ENCODE peak calls at places on chromosome 17, in five cellular contexts. One of them, this sample, is unnamed.

GRCh38 chr17:68429881-68430280 is 27.4 kb downstream of the WIPI1 start:
- DNase-seq in tibial nerve: no peak
- DNase-seq in A549: no peak
- DNase-seq in stomach: no peak
- DNase-seq in endothelial cell of umbilical vein: no peak
- DNase-seq in this sample: no peak

GRCh38 chr17:42682400-42683384 is at the start of gene CNTNAP1:
- DNase-seq in tibial nerve: no peak
- DNase-seq in A549: peak; percentile 77
- DNase-seq in stomach: peak; percentile 51
- DNase-seq in endothelial cell of umbilical vein: peak; percentile 74
- DNase-seq in this sample: peak; percentile 76

GRCh38 chr17:32350662-32351418 is 883 bp downstream of the ZNF207 start:
- DNase-seq in tibial nerve: peak; percentile 40
- DNase-seq in A549: no peak
- DNase-seq in stomach: peak; percentile 47
- DNase-seq in endothelial cell of umbilical vein: peak; percentile 71
- DNase-seq in this sample: peak; percentile 82

GRCh38 chr17:17325816-17326215 is 22.6 kb downstream of the NT5M start:
- DNase-seq in tibial nerve: no peak
- DNase-seq in A549: no peak
- DNase-seq in stomach: no peak
- DNase-seq in endothelial cell of umbilical vein: no peak
- DNase-seq in this sample: no peak

GRCh38 chr17:43367588-43368242 is 31.1 kb upstream of the ARL4D start:
- DNase-seq in tibial nerve: no peak
- DNase-seq in A549: peak; percentile 90
- DNase-seq in stomach: no peak
- DNase-seq in endothelial cell of umbilical vein: no peak
- DNase-seq in this sample: peak; percentile 89

GRCh38 chr17:77959926-77960521 is 1.5 kb downstream of the TNRC6C start:
- DNase-seq in tibial nerve: no peak
- DNase-seq in A549: no peak
- DNase-seq in stomach: no peak
- DNase-seq in endothelial cell of umbilical vein: peak; percentile 67
- DNase-seq in this sample: no peak

GRCh38 chr17:55731586-55732250 is 9.1 kb upstream of the TMEM100 start:
- DNase-seq in tibial nerve: peak; percentile 56
- DNase-seq in A549: no peak
- DNase-seq in stomach: no peak
- DNase-seq in endothelial cell of umbilical vein: no peak
- DNase-seq in this sample: no peak

GRCh38 chr17:1040216-1040600 is 43.3 kb downstream of the TIMM22 start:
- DNase-seq in tibial nerve: peak; percentile 32
- DNase-seq in A549: no peak
- DNase-seq in stomach: no peak
- DNase-seq in endothelial cell of umbilical vein: no peak
- DNase-seq in this sample: no peak

GRCh38 chr17:18217412-18218015 is 7.9 kb upstream of the LLGL1 start:
- DNase-seq in tibial nerve: peak; percentile 86
- DNase-seq in A549: peak; percentile 97
- DNase-seq in stomach: peak; percentile 82
- DNase-seq in endothelial cell of umbilical vein: peak; percentile 63
- DNase-seq in this sample: peak; percentile 86

GRCh38 chr17:81980122-81980521 is 2.7 kb downstream of the ASPSCR1 start:
- DNase-seq in tibial nerve: no peak
- DNase-seq in A549: no peak
- DNase-seq in stomach: no peak
- DNase-seq in endothelial cell of umbilical vein: no peak
- DNase-seq in this sample: no peak

GRCh38 chr17:74442670-74443515 is 11.0 kb downstream of the GPRC5C start:
- DNase-seq in tibial nerve: peak; percentile 90
- DNase-seq in A549: no peak
- DNase-seq in stomach: peak; percentile 95
- DNase-seq in endothelial cell of umbilical vein: no peak
- DNase-seq in this sample: peak; percentile 86

GRCh38 chr17:27848941-27849340 is 44.2 kb downstream of the LYRM9 start:
- DNase-seq in tibial nerve: no peak
- DNase-seq in A549: no peak
- DNase-seq in stomach: no peak
- DNase-seq in endothelial cell of umbilical vein: no peak
- DNase-seq in this sample: no peak

GRCh38 chr17:67521773-67522069 is 144.6 kb downstream of the PITPNC1 start:
- DNase-seq in tibial nerve: no peak
- DNase-seq in A549: no peak
- DNase-seq in stomach: no peak
- DNase-seq in endothelial cell of umbilical vein: no peak
- DNase-seq in this sample: no peak

GRCh38 chr17:2400474-2400866 is 390 bp downstream of the MNT start:
- DNase-seq in tibial nerve: no peak
- DNase-seq in A549: no peak
- DNase-seq in stomach: peak; percentile 54
- DNase-seq in endothelial cell of umbilical vein: peak; percentile 51
- DNase-seq in this sample: peak; percentile 70

GRCh38 chr17:55580596-55581133 is 69.4 kb upstream of the SMIM36 start:
- DNase-seq in tibial nerve: no peak
- DNase-seq in A549: no peak
- DNase-seq in stomach: no peak
- DNase-seq in endothelial cell of umbilical vein: peak; percentile 24
- DNase-seq in this sample: no peak

GRCh38 chr17:47119746-47120520 is 69.2 kb downstream of the CDC27 start:
- DNase-seq in tibial nerve: no peak
- DNase-seq in A549: no peak
- DNase-seq in stomach: no peak
- DNase-seq in endothelial cell of umbilical vein: no peak
- DNase-seq in this sample: no peak

GRCh38 chr17:14245002-14245401 is 8.3 kb upstream of the CDRT15 start:
- DNase-seq in tibial nerve: no peak
- DNase-seq in A549: no peak
- DNase-seq in stomach: no peak
- DNase-seq in endothelial cell of umbilical vein: no peak
- DNase-seq in this sample: no peak

GRCh38 chr17:19336938-19337711 is 25.4 kb downstream of the B9D1 start:
- DNase-seq in tibial nerve: no peak
- DNase-seq in A549: no peak
- DNase-seq in stomach: peak; percentile 61
- DNase-seq in endothelial cell of umbilical vein: no peak
- DNase-seq in this sample: no peak

DNA sequence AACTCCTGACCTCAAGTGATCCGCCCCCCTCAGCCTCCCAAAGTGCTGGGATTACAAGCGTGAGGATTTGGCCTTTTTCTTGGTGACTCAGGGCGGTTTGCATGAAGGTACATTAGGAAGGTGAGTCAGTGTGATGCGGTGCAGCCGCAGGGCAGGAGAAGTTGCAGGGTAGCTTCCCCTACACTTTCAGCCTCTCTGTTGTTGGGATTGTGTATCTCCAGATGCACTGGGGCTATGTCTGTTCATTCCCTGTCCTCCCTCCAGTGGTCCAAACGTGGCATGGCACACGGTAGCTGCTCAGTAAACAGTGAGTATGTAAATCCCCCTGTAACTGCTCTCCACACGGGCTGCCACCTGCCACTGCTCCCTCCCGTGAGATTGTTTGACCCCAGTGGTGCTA is 109.1 kb upstream of the CDC42EP4 start:
- DNase-seq in tibial nerve: no peak
- DNase-seq in A549: peak; percentile 86
- DNase-seq in stomach: no peak
- DNase-seq in endothelial cell of umbilical vein: no peak
- DNase-seq in this sample: peak; percentile 41
- TF ChIP-seq CTCF in tibial nerve: no peak
- TF ChIP-seq CTCF in A549: peak; percentile 16
- TF ChIP-seq CTCF in stomach: no peak
- TF ChIP-seq CTCF in endothelial cell of umbilical vein: no peak
- TF ChIP-seq CTCF in this sample: peak; percentile 24

GRCh38 chr17:57536289-57536688 is 208.8 kb downstream of the CCDC182 start:
- DNase-seq in tibial nerve: no peak
- DNase-seq in A549: no peak
- DNase-seq in stomach: no peak
- DNase-seq in endothelial cell of umbilical vein: no peak
- DNase-seq in this sample: no peak

GRCh38 chr17:57539528-57540301 is 205.4 kb downstream of the CCDC182 start:
- DNase-seq in tibial nerve: no peak
- DNase-seq in A549: no peak
- DNase-seq in stomach: no peak
- DNase-seq in endothelial cell of umbilical vein: no peak
- DNase-seq in this sample: no peak

GRCh38 chr17:57536789-57537523 is 208.1 kb downstream of the CCDC182 start:
- DNase-seq in tibial nerve: no peak
- DNase-seq in A549: no peak
- DNase-seq in stomach: no peak
- DNase-seq in endothelial cell of umbilical vein: no peak
- DNase-seq in this sample: no peak

GRCh38 chr17:57538730-57539456 is 206.2 kb downstream of the CCDC182 start:
- DNase-seq in tibial nerve: no peak
- DNase-seq in A549: no peak
- DNase-seq in stomach: no peak
- DNase-seq in endothelial cell of umbilical vein: no peak
- DNase-seq in this sample: no peak

DNA sequence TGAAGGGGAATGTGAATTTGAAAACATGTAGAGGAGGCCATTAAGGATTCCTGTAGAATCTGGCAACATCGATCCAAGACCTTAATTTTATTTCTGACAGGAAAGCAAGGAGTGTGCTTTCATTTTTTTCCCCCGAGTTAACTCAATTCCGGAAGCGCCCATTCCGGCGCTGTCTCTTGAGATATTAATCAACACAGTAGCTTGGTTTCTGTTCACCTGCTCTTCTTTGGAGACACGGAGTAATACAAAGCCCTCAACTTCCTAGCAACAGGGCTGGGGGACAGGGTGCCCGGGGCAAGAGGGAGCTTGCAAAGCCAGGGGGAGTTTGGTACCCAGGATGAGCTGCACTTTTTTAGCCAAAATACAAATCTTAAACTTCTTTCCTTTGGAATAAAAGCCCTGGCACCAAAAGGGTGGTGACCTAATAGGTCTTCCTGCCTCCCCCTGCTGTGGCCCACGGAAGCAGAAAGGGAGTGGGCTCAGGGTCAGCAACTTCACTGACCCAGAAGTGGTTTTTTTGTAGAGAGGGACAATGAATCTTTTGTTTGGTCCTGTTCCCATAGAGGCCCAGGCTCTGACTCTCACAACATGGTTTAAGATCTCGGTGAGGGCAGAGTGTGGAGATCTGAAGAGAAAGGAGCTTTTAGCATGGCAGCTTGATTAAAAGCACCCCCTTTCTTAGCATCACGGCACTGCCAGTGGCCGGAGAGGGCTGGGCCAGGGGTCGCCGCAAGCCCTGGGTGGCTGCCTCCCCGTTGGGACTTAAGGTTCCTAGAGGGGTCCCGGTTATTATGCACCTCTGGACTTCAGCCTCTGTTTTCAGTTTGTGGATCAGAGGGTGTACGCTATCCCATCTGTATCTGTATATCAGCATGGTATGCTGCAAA is 207.3 kb downstream of the CCDC182 start:
- DNase-seq in tibial nerve: no peak
- DNase-seq in A549: no peak
- DNase-seq in stomach: no peak
- DNase-seq in endothelial cell of umbilical vein: peak; percentile 13
- DNase-seq in this sample: no peak
- H3K4me3 ChIP-seq in tibial nerve: no peak overlapping the region
- H3K4me3 ChIP-seq in A549: no peak overlapping the region
- H3K4me3 ChIP-seq in stomach: no peak overlapping the region
- H3K4me3 ChIP-seq in endothelial cell of umbilical vein: no peak overlapping the region
- H3K4me3 ChIP-seq in this sample: no peak overlapping the region

DNA sequence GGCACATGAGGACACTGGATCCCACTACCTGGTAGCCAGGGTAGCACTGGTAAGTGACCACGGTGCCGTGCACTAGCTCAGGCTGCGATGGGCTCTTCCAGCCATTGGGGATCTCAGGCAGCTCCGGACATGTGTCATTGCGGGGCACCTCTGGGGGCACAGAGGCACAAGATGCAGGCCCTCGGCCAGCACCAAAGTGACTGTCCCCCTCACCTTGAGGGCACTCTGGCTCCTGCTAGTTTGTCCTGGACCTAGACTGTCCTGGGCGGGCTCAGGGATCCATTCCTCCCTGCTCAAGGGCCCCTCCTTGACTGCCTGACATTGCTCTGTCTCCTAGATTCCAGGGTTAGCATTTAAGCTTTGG is 6.7 kb upstream of the PHF12 start:
- DNase-seq in tibial nerve: no peak
- DNase-seq in A549: no peak
- DNase-seq in stomach: no peak
- DNase-seq in endothelial cell of umbilical vein: no peak
- DNase-seq in this sample: no peak
- TF ChIP-seq POLR2A in tibial nerve: no peak
- TF ChIP-seq POLR2A in A549: no peak
- TF ChIP-seq POLR2A in stomach: no peak
- TF ChIP-seq POLR2A in endothelial cell of umbilical vein: no peak
- TF ChIP-seq POLR2A in this sample: no peak

GRCh38 chr17:36485027-36485426 is 1.5 kb upstream of the ZNHIT3 start:
- DNase-seq in tibial nerve: no peak
- DNase-seq in A549: no peak
- DNase-seq in stomach: no peak
- DNase-seq in endothelial cell of umbilical vein: no peak
- DNase-seq in this sample: no peak

GRCh38 chr17:36481829-36482228 is 4.7 kb upstream of the ZNHIT3 start:
- DNase-seq in tibial nerve: no peak
- DNase-seq in A549: no peak
- DNase-seq in stomach: no peak
- DNase-seq in endothelial cell of umbilical vein: no peak
- DNase-seq in this sample: no peak

GRCh38 chr17:36486204-36487194 is at the start of gene ZNHIT3:
- DNase-seq in tibial nerve: peak; percentile 91
- DNase-seq in A549: peak; percentile 97
- DNase-seq in stomach: peak; percentile 93
- DNase-seq in endothelial cell of umbilical vein: peak; percentile 94
- DNase-seq in this sample: peak; percentile 96

GRCh38 chr17:36485805-36486203 is 677 bp upstream of the ZNHIT3 start:
- DNase-seq in tibial nerve: no peak
- DNase-seq in A549: no peak
- DNase-seq in stomach: no peak
- DNase-seq in endothelial cell of umbilical vein: no peak
- DNase-seq in this sample: peak; percentile 57

DNA sequence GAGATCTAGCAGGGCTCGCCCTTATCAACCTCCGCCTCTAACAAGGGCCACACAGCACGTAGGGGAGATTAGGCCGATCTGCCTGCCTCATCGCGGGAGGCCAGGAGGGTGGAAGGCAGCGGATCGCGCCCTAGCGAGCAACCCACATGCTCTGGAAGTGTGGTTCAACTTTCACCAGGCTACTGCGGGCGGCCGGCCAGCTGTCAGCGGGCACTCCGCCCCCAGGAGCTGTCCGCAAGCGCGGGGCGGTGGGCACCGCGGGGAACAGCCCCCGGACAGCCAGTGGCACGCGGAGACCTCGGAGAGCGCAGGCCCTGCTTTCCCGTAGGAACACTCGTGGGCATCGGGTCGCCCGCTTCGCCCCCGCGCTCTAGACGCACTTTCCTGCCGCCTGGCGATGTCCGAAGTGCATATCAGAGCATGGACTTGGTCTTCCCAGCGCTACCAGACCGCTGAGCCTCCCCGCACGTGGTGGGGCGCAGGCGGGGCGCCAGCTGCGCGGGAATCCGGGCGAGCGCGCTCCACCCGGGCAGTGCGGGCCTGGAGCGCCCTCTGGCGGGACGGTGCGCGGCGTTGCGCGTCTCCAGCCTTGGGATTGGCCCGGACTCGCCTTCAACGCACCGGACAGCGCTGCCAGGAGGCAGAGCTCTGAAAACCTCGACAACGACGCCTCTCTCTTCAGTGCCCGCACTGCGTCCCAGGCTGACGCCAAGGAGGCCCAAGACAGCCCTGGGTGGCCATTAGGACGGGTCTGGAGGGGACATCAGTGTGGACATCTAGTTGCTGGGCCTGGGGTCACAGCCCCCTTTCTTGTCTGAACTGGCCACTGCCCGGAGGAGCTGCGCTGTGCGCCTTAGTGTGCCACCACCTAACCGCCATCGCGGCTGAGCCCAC is 3.6 kb upstream of the ZNHIT3 start:
- DNase-seq in tibial nerve: peak; percentile 70
- DNase-seq in A549: peak; percentile 94
- DNase-seq in stomach: peak; percentile 91
- DNase-seq in endothelial cell of umbilical vein: peak; percentile 82
- DNase-seq in this sample: peak; percentile 84
- TF ChIP-seq CTCF in tibial nerve: peak; percentile 90
- TF ChIP-seq CTCF in A549: peak; percentile 98
- TF ChIP-seq CTCF in stomach: peak; percentile 79
- TF ChIP-seq CTCF in endothelial cell of umbilical vein: peak; percentile 93
- TF ChIP-seq CTCF in this sample: peak; percentile 73